ENCODE peak calls at places on chromosomes 2 and 18, in eight cellular contexts. X is NCI-H1694 treated with DMSO at 0.1 percent for 48 hours; I is amniotic stem cell; Q is left ventricle myocardium inferior; G is CD8-positive, alpha-beta T cell; H is HT-29; A is RKO; K is epithelial cell of esophagus. E is an unnamed sample.
A peak's percentile ranks its signal among the peaks of the same experiment; 100 is the strongest.

GRCh38 chr2:126783341-126783740 is 115.3 kb upstream of the TEX51 start:
- DNase-seq in X (no peak), I (no peak), Q (no peak), G (no peak), H (no peak), A (no peak), K (no peak), E (no peak)

GRCh38 chr2:105827351-105828096 is 82.8 kb downstream of the NCK2 start:
- DNase-seq in X (no peak), I (no peak), Q (no peak), G (no peak), H (no peak), A (no peak), K (peak; percentile 93), E (no peak)

GRCh38 chr18:53796042-53796729 is 428.3 kb downstream of the MBD2 start:
- DNase-seq in X (no peak), I (peak; percentile 38), Q (no peak), G (no peak), H (no peak), A (peak; percentile 76), K (peak; percentile 88), E (peak; percentile 37)

GRCh38 chr2:233817995-233818638 is 36.2 kb downstream of the HJURP start:
- DNase-seq in X (no peak), I (no peak), Q (no peak), G (no peak), H (no peak), A (no peak), K (no peak), E (no peak)

GRCh38 chr2:42092084-42092996 is 44.5 kb downstream of the PKDCC start:
- DNase-seq in X (no peak), I (no peak), Q (no peak), G (no peak), H (peak; percentile 85), A (no peak), K (peak; percentile 29), E (peak; percentile 58)

GRCh38 chr2:6580982-6581381 is 284.7 kb downstream of the CMPK2 start:
- DNase-seq in X (no peak), I (peak; percentile 32), Q (no peak), G (no peak), H (no peak), A (peak; percentile 67), K (peak; percentile 71), E (no peak)

GRCh38 chr2:162435157-162435556 is 91.2 kb downstream of the GCA start:
- DNase-seq in X (no peak), I (no peak), Q (no peak), G (no peak), H (no peak), A (no peak), K (no peak), E (no peak)

GRCh38 chr2:203873921-203874631 is 6.5 kb downstream of the CTLA4 start:
- DNase-seq in X (no peak), I (no peak), Q (no peak), G (no peak), H (no peak), A (no peak), K (peak; percentile 35), E (no peak)

GRCh38 chr2:206642075-206643025 is at the start of gene FAM237A:
- DNase-seq in X (no peak), I (peak; percentile 21), Q (no peak), G (no peak), H (peak; percentile 19), A (peak; percentile 16), K (peak; percentile 77), E (peak; percentile 53)

GRCh38 chr2:218180728-218181127 is 14.0 kb upstream of the CXCR1 start:
- DNase-seq in X (no peak), I (no peak), Q (no peak), G (no peak), H (no peak), A (peak; percentile 22), K (peak; percentile 33), E (no peak)

GRCh38 chr2:219274392-219274921 is 4.7 kb upstream of the DNAJB2 start:
- DNase-seq in X (no peak), I (peak; percentile 85), Q (no peak), G (no peak), H (no peak), A (peak; percentile 55), K (peak; percentile 97), E (no peak)

GRCh38 chr2:239296020-239296932 is 104.5 kb downstream of the HDAC4 start:
- DNase-seq in X (no peak), I (no peak), Q (no peak), G (no peak), H (peak; percentile 53), A (no peak), K (no peak), E (peak; percentile 86)

GRCh38 chr2:98378901-98379300 is 32.6 kb downstream of the CNGA3 start:
- DNase-seq in X (no peak), I (no peak), Q (peak; percentile 33), G (peak; percentile 17), H (no peak), A (no peak), K (peak; percentile 32), E (peak; percentile 1)

GRCh38 chr2:169683425-169684134 is 10.6 kb downstream of the CFAP210 start:
- DNase-seq in X (no peak), I (no peak), Q (no peak), G (no peak), H (no peak), A (no peak), K (no peak), E (no peak)

GRCh38 chr2:64951306-64951953 is 37.8 kb upstream of the SLC1A4 start:
- DNase-seq in X (no peak), I (no peak), Q (no peak), G (no peak), H (no peak), A (no peak), K (peak; percentile 27), E (no peak)

GRCh38 chr18:7824970-7825369 is 257.9 kb downstream of the PTPRM start:
- DNase-seq in X (no peak), I (no peak), Q (peak; percentile 63), G (no peak), H (no peak), A (no peak), K (no peak), E (no peak)

GRCh38 chr2:198004921-198005829 is 200.8 kb downstream of the PLCL1 start:
- DNase-seq in X (no peak), I (no peak), Q (peak; percentile 22), G (no peak), H (no peak), A (no peak), K (no peak), E (no peak)

GRCh38 chr2:197159681-197160211 is 150.8 kb downstream of the ANKRD44 start:
- DNase-seq in X (no peak), I (no peak), Q (no peak), G (no peak), H (peak; percentile 36), A (peak; percentile 87), K (peak; percentile 45), E (no peak)

GRCh38 chr2:60247471-60247870 is 306.0 kb downstream of the BCL11A start:
- DNase-seq in X (no peak), I (no peak), Q (no peak), G (no peak), H (no peak), A (no peak), K (no peak), E (no peak)